ENCODE peak calls at places on chromosome 22, in ten cellular contexts. S, N, Y, W, H, V, A, U, L and I are unnamed samples.

GRCh38 chr22:46107089-46107664 is 43.1 kb upstream of the PPARA start:
- DNase-seq in A (no peak), S (no peak), L (no peak), Y (no peak), N (no peak), V (peak), U (no peak), W (peak), H (no peak), I (no peak)

GRCh38 chr22:45125198-45125597 is 38.5 kb upstream of the NUP50 start:
- DNase-seq in N (no peak), S (no peak), U (no peak), V (peak), W (no peak), H (no peak), Y (no peak), A (no peak), L (peak), I (peak)

GRCh38 chr22:42162728-42163489 is 32.3 kb upstream of the CYP2D6 start:
- DNase-seq in A (peak), V (no peak), N (no peak), W (no peak), S (no peak), H (no peak), Y (no peak), L (no peak), U (no peak), I (no peak)

GRCh38 chr22:21568207-21569075 is 927 bp downstream of the UBE2L3 start:
- DNase-seq in A (no peak), U (peak), W (no peak), V (no peak), Y (peak), S (no peak), N (peak), H (no peak), L (peak), I (peak)

GRCh38 chr22:23205330-23205729 is 25.0 kb downstream of the BCR start:
- DNase-seq in W (no peak), V (no peak), Y (no peak), U (no peak), A (no peak), S (no peak), N (no peak), H (no peak), L (no peak), I (no peak)

GRCh38 chr22:30984317-30984716 is 15.3 kb downstream of the TUG1 start:
- DNase-seq in S (no peak), V (no peak), Y (no peak), U (no peak), N (no peak), H (no peak), W (no peak), L (no peak), A (no peak), I (no peak)

GRCh38 chr22:47547881-47548630 is 785.6 kb downstream of the TBC1D22A start:
- DNase-seq in H (no peak), S (peak), N (no peak), L (no peak), W (no peak), U (no peak), Y (no peak), A (no peak), V (no peak), I (no peak)

GRCh38 chr22:36008565-36008964 is 20.1 kb downstream of the RBFOX2 start:
- DNase-seq in Y (no peak), A (no peak), L (no peak), V (no peak), W (no peak), S (no peak), N (no peak), U (no peak), H (no peak), I (no peak)

GRCh38 chr22:47393191-47393590 is 630.7 kb downstream of the TBC1D22A start:
- DNase-seq in S (no peak), V (no peak), Y (no peak), H (no peak), N (no peak), U (no peak), W (no peak), A (no peak), L (no peak), I (no peak)

GRCh38 chr22:35212020-35212419 is 45.3 kb upstream of the HMGXB4 start:
- DNase-seq in U (no peak), S (no peak), V (peak), Y (peak), L (peak), W (peak), H (no peak), A (no peak), N (no peak), I (peak)

GRCh38 chr22:45006101-45006872 is 3.5 kb downstream of the PHF21B start:
- DNase-seq in V (no peak), H (no peak), Y (peak), W (no peak), S (no peak), L (no peak), A (no peak), N (no peak), U (peak), I (peak)

GRCh38 chr22:19173047-19174035 is 5.2 kb downstream of the SLC25A1 start:
- DNase-seq in H (no peak), N (no peak), A (no peak), V (peak), L (no peak), S (no peak), Y (no peak), U (no peak), W (no peak), I (no peak)

GRCh38 chr22:39715778-39716495 is 145.4 kb downstream of the CACNA1I start:
- DNase-seq in U (no peak), A (no peak), V (no peak), S (no peak), N (no peak), Y (no peak), H (no peak), W (no peak), L (no peak), I (no peak)

GRCh38 chr22:45426387-45426786 is 12.9 kb downstream of the RIBC2 start:
- DNase-seq in W (no peak), V (no peak), L (no peak), A (no peak), U (no peak), S (peak), N (no peak), H (no peak), Y (no peak), I (no peak)

GRCh38 chr22:36243996-36244395 is 4.7 kb upstream of the APOL2 start:
- DNase-seq in W (no peak), V (no peak), Y (no peak), N (no peak), L (no peak), H (no peak), A (no peak), S (no peak), U (no peak), I (no peak)

GRCh38 chr22:44098021-44098739 is 74.1 kb downstream of the PARVB start:
- DNase-seq in S (no peak), A (no peak), W (no peak), H (no peak), L (no peak), U (no peak), V (no peak), Y (peak), N (no peak), I (no peak)

GRCh38 chr22:29306175-29306829 is at the start of gene GAS2L1:
- DNase-seq in H (no peak), U (peak), L (peak), W (peak), S (peak), N (peak), Y (peak), V (peak), A (peak), I (peak)

GRCh38 chr22:30864441-30865420 is 103.8 kb downstream of the MORC2 start:
- DNase-seq in N (no peak), U (no peak), L (no peak), A (no peak), Y (no peak), S (no peak), V (no peak), H (no peak), W (no peak), I (no peak)

GRCh38 chr22:30889996-30890480 is 78.5 kb downstream of the MORC2 start:
- DNase-seq in V (no peak), Y (no peak), L (no peak), W (no peak), U (no peak), S (no peak), H (no peak), N (no peak), A (no peak), I (no peak)

GRCh38 chr22:17647452-17647851 is 8.9 kb downstream of the BCL2L13 start:
- DNase-seq in Y (no peak), S (no peak), U (no peak), L (no peak), H (no peak), N (no peak), A (no peak), V (no peak), W (no peak), I (no peak)

GRCh38 chr22:31233001-31233400 is 20.9 kb downstream of the LIMK2 start:
- DNase-seq in L (no peak), H (no peak), W (no peak), V (no peak), N (no peak), Y (no peak), A (no peak), S (no peak), U (no peak), I (no peak)

GRCh38 chr22:43823353-43823908 is 11.3 kb upstream of the EFCAB6 start:
- DNase-seq in U (peak), S (no peak), L (no peak), Y (peak), W (peak), V (no peak), H (no peak), A (peak), N (no peak), I (no peak)

GRCh38 chr22:40602231-40602630 is 34.3 kb downstream of the MRTFA start:
- DNase-seq in A (no peak), N (no peak), V (peak), W (no peak), U (no peak), H (no peak), Y (no peak), L (peak), S (no peak), I (no peak)

GRCh38 chr22:31488346-31488883 is 1.2 kb downstream of the EIF4ENIF1 start:
- DNase-seq in Y (no peak), N (peak), S (no peak), V (no peak), H (no peak), A (no peak), L (no peak), W (no peak), U (no peak), I (no peak)

GRCh38 chr22:44129614-44129976 is 51.1 kb upstream of the PARVG start:
- DNase-seq in A (peak), U (no peak), V (peak), H (no peak), L (peak), Y (peak), N (no peak), S (no peak), W (no peak), I (no peak)

GRCh38 chr22:47645450-47645914 is 883.0 kb downstream of the TBC1D22A start:
- DNase-seq in H (no peak), Y (peak), L (no peak), U (no peak), A (no peak), V (no peak), N (no peak), W (no peak), S (no peak), I (no peak)

GRCh38 chr22:44410396-44411056 is 87.5 kb downstream of the RTL6 start:
- DNase-seq in H (no peak), N (no peak), V (no peak), A (peak), Y (no peak), L (no peak), W (peak), S (no peak), U (no peak), I (no peak)

GRCh38 chr22:28952857-28953256 is 69.5 kb downstream of the ZNRF3 start:
- DNase-seq in V (peak), L (peak), A (no peak), W (no peak), Y (no peak), S (no peak), U (no peak), H (no peak), N (no peak), I (peak)

GRCh38 chr22:47862394-47862793 is 1099.9 kb downstream of the TBC1D22A start:
- DNase-seq in H (no peak), V (no peak), Y (no peak), A (no peak), L (no peak), S (no peak), U (no peak), W (no peak), N (no peak), I (no peak)

GRCh38 chr22:27300661-27301285 is 500.8 kb downstream of the MN1 start:
- DNase-seq in W (no peak), Y (no peak), U (no peak), A (no peak), S (no peak), L (no peak), H (no peak), N (no peak), V (no peak), I (no peak)

GRCh38 chr22:27296091-27296675 is 505.4 kb downstream of the MN1 start:
- DNase-seq in A (no peak), H (no peak), Y (no peak), W (no peak), U (peak), V (no peak), N (no peak), S (no peak), L (no peak), I (no peak)

GRCh38 chr22:27297125-27297524 is 504.4 kb downstream of the MN1 start:
- DNase-seq in S (no peak), W (no peak), H (no peak), Y (no peak), N (no peak), U (no peak), V (no peak), L (no peak), A (no peak), I (no peak)

GRCh38 chr22:27299181-27300085 is 502.1 kb downstream of the MN1 start:
- DNase-seq in Y (peak), A (no peak), L (no peak), S (no peak), W (no peak), N (no peak), H (no peak), V (no peak), U (peak), I (no peak)

DNA sequence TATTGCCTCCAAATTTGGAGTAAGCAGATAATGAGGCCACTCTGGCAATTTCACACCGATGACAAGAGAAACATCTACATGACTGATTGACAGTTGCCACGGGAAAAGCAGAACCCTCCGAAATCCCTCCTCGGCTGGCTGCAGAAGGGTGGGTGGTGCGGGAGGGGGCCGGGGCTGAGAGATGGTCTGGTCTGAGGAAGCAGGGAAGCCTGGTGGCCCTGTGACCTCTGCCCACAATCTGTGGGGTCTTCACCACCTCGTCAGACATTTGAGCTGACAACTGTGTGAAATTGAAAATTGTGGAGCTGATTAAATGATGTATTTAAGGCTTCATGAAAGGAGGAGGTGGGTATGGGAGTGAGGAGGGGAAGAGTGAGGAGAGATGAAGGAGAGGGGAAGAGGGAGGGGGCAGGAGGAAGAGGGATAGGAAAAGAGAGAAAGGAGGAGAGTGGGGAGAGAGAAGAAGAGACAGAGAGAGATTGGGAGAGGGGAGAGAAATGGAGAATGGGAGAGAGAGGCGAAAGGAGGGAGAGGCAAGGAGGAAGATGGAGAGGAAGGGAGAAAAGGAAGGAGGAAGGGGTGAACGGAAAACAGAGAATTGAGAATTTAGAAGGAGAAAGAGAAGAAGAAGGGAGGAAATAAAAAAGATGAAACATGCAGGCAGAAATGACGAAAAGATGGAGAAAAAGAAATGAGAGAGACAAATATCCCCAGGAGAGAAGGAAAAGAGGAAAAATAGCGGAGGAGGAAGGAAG is 503.0 kb downstream of the MN1 start:
- DNase-seq in N (no peak), U (no peak), A (no peak), S (no peak), H (no peak), V (no peak), Y (no peak), W (no peak), L (no peak), I (no peak)
- H3K4me3 ChIP-seq in N (no peak), U (peak), A (no peak), S (peak), H (no peak), V (no peak), Y (no peak), W (no peak), L (no peak), I (no peak)

DNA sequence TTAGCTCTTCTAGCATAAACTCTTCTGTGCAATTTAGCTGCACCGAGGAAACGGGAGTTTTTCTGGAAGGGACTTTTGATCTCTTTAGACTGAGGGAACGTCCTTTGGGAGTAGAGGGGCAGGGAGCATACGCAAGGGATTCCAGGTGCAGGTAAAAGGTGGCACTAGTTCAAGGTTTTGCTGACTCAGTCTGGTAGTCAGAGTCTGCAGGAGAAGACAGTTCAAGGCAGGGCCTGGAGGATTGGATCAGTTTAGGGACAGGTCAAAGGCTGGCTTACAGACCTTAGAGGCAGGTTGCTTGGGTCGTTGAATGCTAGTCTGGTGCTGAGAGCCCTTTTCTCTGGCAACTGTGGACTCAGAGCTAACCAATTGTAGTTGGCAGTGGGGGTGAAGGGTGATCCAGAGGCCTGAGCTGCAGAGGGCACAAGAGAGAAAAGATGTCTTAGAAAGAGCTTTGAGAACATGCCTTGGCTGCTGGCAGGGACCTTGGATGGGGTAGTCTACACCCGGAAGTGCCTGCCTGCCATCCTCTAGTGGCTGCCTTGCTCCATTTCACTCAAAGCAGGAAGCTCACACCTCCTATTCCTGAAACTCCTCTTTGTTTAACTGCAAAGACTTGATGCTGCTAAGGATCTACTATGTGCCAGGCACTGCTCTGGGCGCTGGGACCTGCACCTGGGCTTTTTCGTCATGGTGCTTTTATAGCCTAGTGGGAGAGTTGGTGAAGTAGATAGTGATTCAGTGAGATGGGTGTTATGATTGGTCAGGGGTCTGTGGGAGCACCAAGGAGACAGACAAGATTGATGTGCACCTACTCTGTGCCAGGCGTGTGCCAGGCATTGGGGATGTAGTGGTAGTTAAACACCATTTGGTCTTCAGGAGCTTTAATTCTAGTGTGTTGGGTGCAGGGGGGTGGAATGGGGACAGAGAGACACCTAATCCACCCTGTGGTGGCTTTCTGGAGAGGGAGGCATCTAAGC is 17.1 kb downstream of the MIAT start:
- DNase-seq in W (no peak), H (no peak), V (no peak), S (no peak), A (peak), Y (no peak), L (no peak), N (peak), U (no peak), I (no peak)
- H3K4me3 ChIP-seq in W (no peak), H (no peak), V (no peak), S (no peak), A (no peak), Y (no peak), L (no peak), N (peak), U (peak), I (no peak)

GRCh38 chr22:20205464-20205963 is 54.7 kb upstream of the CCDC188 start:
- DNase-seq in N (no peak), U (no peak), S (no peak), Y (no peak), V (no peak), L (no peak), H (no peak), A (no peak), W (no peak), I (no peak)
- H3K4me3 ChIP-seq in N (no peak), U (no peak), S (no peak), Y (no peak), V (no peak), L (no peak), H (no peak), A (no peak), W (no peak), I (no peak)

DNA sequence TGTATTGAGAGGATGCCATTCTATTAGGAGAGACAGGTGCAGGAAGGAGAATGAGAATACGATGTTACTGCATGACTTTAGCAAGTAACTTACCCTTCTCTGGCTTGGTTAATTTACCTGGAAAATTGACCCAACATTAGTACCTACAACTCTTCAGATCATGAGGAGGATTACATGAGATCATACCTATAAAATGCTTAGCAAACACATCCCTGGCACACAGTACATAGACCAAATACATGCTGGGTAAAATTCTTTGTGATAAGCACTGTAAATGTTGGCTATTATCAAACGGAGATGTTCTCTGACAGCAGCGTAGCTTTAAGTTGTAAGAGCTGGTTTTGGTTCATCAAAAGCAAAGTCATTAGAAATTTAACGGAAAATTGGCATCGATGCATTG is 28.8 kb downstream of the LARGE1 start:
- DNase-seq in U (no peak), A (no peak), H (no peak), W (no peak), S (no peak), V (no peak), Y (no peak), N (no peak), L (no peak), I (no peak)
- H3K4me3 ChIP-seq in U (no peak), A (no peak), H (no peak), W (no peak), S (no peak), V (no peak), Y (no peak), N (no peak), L (no peak), I (no peak)

GRCh38 chr22:49724893-49725489 is 102.7 kb downstream of the BRD1 start:
- DNase-seq in H (no peak), W (peak), U (no peak), L (peak), S (peak), N (peak), V (peak), A (peak), Y (peak), I (no peak)
- H3K4me3 ChIP-seq in H (no peak), W (peak), U (no peak), L (no peak), S (peak), N (no peak), V (no peak), A (no peak), Y (no peak), I (peak)

GRCh38 chr22:24806663-24807001 is 621 bp downstream of the SGSM1 start:
- DNase-seq in S (no peak), V (no peak), H (no peak), N (no peak), U (peak), W (no peak), Y (no peak), A (no peak), L (no peak), I (no peak)
- H3K4me3 ChIP-seq in S (peak), V (no peak), H (peak), N (no peak), U (peak), W (peak), Y (no peak), A (no peak), L (no peak), I (no peak)

GRCh38 chr22:37627545-37627944 is 11.9 kb upstream of the SH3BP1 start:
- DNase-seq in H (no peak), W (no peak), L (no peak), U (no peak), V (no peak), S (no peak), A (no peak), Y (no peak), N (peak), I (no peak)
- H3K4me3 ChIP-seq in H (no peak), W (no peak), L (no peak), U (no peak), V (no peak), S (no peak), A (no peak), Y (no peak), N (no peak), I (no peak)

GRCh38 chr22:38196791-38197429 is 4.9 kb upstream of the MAFF start:
- DNase-seq in N (no peak), Y (no peak), V (no peak), L (no peak), U (peak), H (no peak), S (peak), A (no peak), W (no peak), I (no peak)
- H3K4me3 ChIP-seq in N (no peak), Y (no peak), V (no peak), L (no peak), U (no peak), H (no peak), S (no peak), A (no peak), W (no peak), I (no peak)